ENCODE peak calls at places on chromosomes 5 and 9, in five cellular contexts. F is SW 1271; E is activated naive CD8-positive, alpha-beta T cell treated with anti-CD3 and anti-CD28 coated beads, Interleukin-2, amount 50 U/mL, for 24 hours; O is Right ventricle myocardium superior; H is dermis blood vessel endothelial cell. D is an unnamed sample.

GRCh38 chr5:107118184-107118902 is 552.4 kb downstream of the EFNA5 start:
- DNase-seq in F (no peak), E (no peak), O (no peak), H (no peak), D (no peak)

GRCh38 chr5:139343476-139343875 is 1.8 kb downstream of the PAIP2 start:
- DNase-seq in F (no peak), E (no peak), O (no peak), H (no peak), D (no peak)

GRCh38 chr9:17906204-17906840 is 327.5 kb downstream of the SH3GL2 start:
- DNase-seq in F (no peak), E (no peak), O (no peak), H (no peak), D (no peak)

GRCh38 chr5:3542158-3542557 is 53.5 kb upstream of the IRX1 start:
- DNase-seq in F (no peak), E (no peak), O (no peak), H (no peak), D (no peak)

GRCh38 chr5:171755354-171755821 is 30.2 kb upstream of the SMIM23 start:
- DNase-seq in F (no peak), E (no peak), O (no peak), H (no peak), D (no peak)

GRCh38 chr9:16028516-16028915 is 475.7 kb downstream of the CCDC171 start:
- DNase-seq in F (no peak), E (no peak), O (no peak), H (no peak), D (no peak)

GRCh38 chr9:137441289-137441934 is at the start of gene ENTPD8:
- DNase-seq in F (peak; percentile 42), E (no peak), O (peak; percentile 39), H (no peak), D (peak; percentile 91)

GRCh38 chr5:143217065-143217803 is 186.3 kb downstream of the NR3C1 start:
- DNase-seq in F (no peak), E (no peak), O (no peak), H (no peak), D (no peak)

GRCh38 chr9:127366594-127366993 is 30.4 kb upstream of the SLC2A8 start:
- DNase-seq in F (no peak), E (no peak), O (no peak), H (no peak), D (no peak)

GRCh38 chr5:138969323-138970013 is 94.3 kb upstream of the LRRTM2 start:
- DNase-seq in F (no peak), E (no peak), O (no peak), H (no peak), D (no peak)

GRCh38 chr5:153831976-153832375 is 206.7 kb downstream of the FAM114A2 start:
- DNase-seq in F (peak; percentile 26), E (no peak), O (no peak), H (peak; percentile 25), D (no peak)

GRCh38 chr5:1314564-1314982 is 19.7 kb upstream of the TERT start:
- DNase-seq in F (no peak), E (no peak), O (no peak), H (no peak), D (no peak)

GRCh38 chr5:141664733-141665461 is 13.7 kb upstream of the FCHSD1 start:
- DNase-seq in F (no peak), E (peak; percentile 78), O (peak; percentile 87), H (peak; percentile 84), D (peak; percentile 74)

GRCh38 chr9:79858509-79858908 is 286.7 kb downstream of the TLE4 start:
- DNase-seq in F (no peak), E (no peak), O (no peak), H (peak; percentile 20), D (no peak)

GRCh38 chr5:62607615-62608014 is 29.0 kb downstream of the LRRC70 start:
- DNase-seq in F (no peak), E (no peak), O (no peak), H (no peak), D (no peak)

GRCh38 chr5:149549461-149550266 is 1.6 kb downstream of the CSNK1A1 start:
- DNase-seq in F (peak; percentile 33), E (peak; percentile 26), O (no peak), H (peak; percentile 70), D (no peak)

GRCh38 chr9:85258823-85259370 is 482.9 kb downstream of the AGTPBP1 start:
- DNase-seq in F (no peak), E (no peak), O (peak; percentile 49), H (peak; percentile 77), D (peak; percentile 17)

GRCh38 chr9:12908910-12909309 is 134.1 kb downstream of the LURAP1L start:
- DNase-seq in F (no peak), E (no peak), O (no peak), H (no peak), D (peak; percentile 56)

GRCh38 chr5:919356-920000 is 26.8 kb downstream of the TRIP13 start:
- DNase-seq in F (no peak), E (no peak), O (no peak), H (no peak), D (peak; percentile 71)

GRCh38 chr9:26742843-26743242 is 149.8 kb downstream of the CAAP1 start:
- DNase-seq in F (no peak), E (no peak), O (no peak), H (no peak), D (no peak)

GRCh38 chr5:14365831-14366435 is 215.7 kb upstream of the OTULINL start:
- DNase-seq in F (no peak), E (no peak), O (no peak), H (no peak), D (no peak)

GRCh38 chr5:82975812-82976211 is 101.4 kb downstream of the TMEM167A start:
- DNase-seq in F (no peak), E (no peak), O (no peak), H (no peak), D (no peak)

GRCh38 chr5:74337252-74338100 is 303.1 kb downstream of the ENC1 start:
- DNase-seq in F (no peak), E (no peak), O (no peak), H (no peak), D (no peak)

GRCh38 chr9:109815366-109815947 is 35.5 kb downstream of the PALM2AKAP2 start:
- DNase-seq in F (no peak), E (no peak), O (no peak), H (no peak), D (no peak)

GRCh38 chr5:78076351-78076750 is 218.1 kb downstream of the AP3B1 start:
- DNase-seq in F (no peak), E (no peak), O (no peak), H (no peak), D (no peak)

GRCh38 chr5:179900707-179901106 is 7.0 kb downstream of the TBC1D9B start:
- DNase-seq in F (no peak), E (no peak), O (no peak), H (no peak), D (no peak)

GRCh38 chr5:73954381-73954780 is 328.4 kb downstream of the ARHGEF28 start:
- DNase-seq in F (no peak), E (no peak), O (no peak), H (no peak), D (no peak)

GRCh38 chr9:83622814-83623633 is at the start of gene IDNK:
- DNase-seq in F (peak; percentile 29), E (peak; percentile 71), O (peak; percentile 82), H (peak; percentile 67), D (no peak)

D was measured in PC-9.